ENCODE peak calls at places on chromosomes 12 and 14, in nine cellular contexts. C is iris pigment epithelial cell, N is fibroblast of mammary gland, K is IMR-90, S is NCI-H1092, X is Right ventricle myocardium superior, A is RWPE1, Q is Caco-2, V is endothelial cell. Z is an unnamed sample.

GRCh38 chr12:52847335-52848102 is 1.3 kb downstream of the KRT78 start:
- DNase-seq in K (no peak), V (no peak), A (peak; percentile 42), X (no peak), Q (no peak), S (no peak), C (peak; percentile 22), N (peak; percentile 14), Z (no peak)

GRCh38 chr12:99138397-99138796 is 493.3 kb downstream of the APAF1 start:
- DNase-seq in V (no peak), N (no peak), S (no peak), X (no peak), K (no peak), A (no peak), Q (no peak), C (no peak), Z (no peak)

GRCh38 chr12:97837401-97837800 is 374.8 kb downstream of the RMST start:
- DNase-seq in S (no peak), X (no peak), Q (peak; percentile 37), N (peak; percentile 84), V (no peak), A (peak; percentile 13), C (peak; percentile 37), K (no peak), Z (no peak)

GRCh38 chr14:87155850-87156491 is 837.0 kb downstream of the GALC start:
- DNase-seq in K (no peak), S (no peak), A (no peak), N (no peak), Q (no peak), X (no peak), V (no peak), C (no peak), Z (no peak)

GRCh38 chr12:117875652-117876491 is 92.9 kb downstream of the KSR2 start:
- DNase-seq in S (peak; percentile 69), V (peak; percentile 88), N (no peak), X (peak; percentile 46), Q (no peak), K (peak; percentile 3), A (no peak), C (peak; percentile 37), Z (no peak)

GRCh38 chr12:58765076-58765475 is 155.2 kb downstream of the LRIG3 start:
- DNase-seq in A (no peak), S (no peak), X (no peak), Q (no peak), N (no peak), V (no peak), C (peak; percentile 19), K (no peak), Z (no peak)

GRCh38 chr12:58917699-58918334 is 2.5 kb downstream of the LRIG3 start:
- DNase-seq in S (no peak), N (no peak), C (no peak), A (no peak), X (no peak), V (no peak), Q (no peak), K (no peak), Z (no peak)

GRCh38 chr12:127025545-127025944 is 1241.4 kb upstream of the TMEM132C start:
- DNase-seq in Q (no peak), X (no peak), N (peak; percentile 1), V (no peak), C (no peak), K (no peak), A (peak; percentile 14), S (no peak), Z (no peak)

GRCh38 chr12:120833849-120834248 is 70.3 kb downstream of the SPPL3 start:
- DNase-seq in Q (no peak), N (peak; percentile 70), S (no peak), V (no peak), C (peak; percentile 80), K (peak; percentile 64), X (no peak), A (no peak), Z (no peak)

GRCh38 chr12:89390802-89391673 is 38.7 kb upstream of the DUSP6 start:
- DNase-seq in V (no peak), K (peak; percentile 90), S (no peak), Q (peak; percentile 70), C (peak; percentile 90), N (peak; percentile 82), A (no peak), X (no peak), Z (no peak)

GRCh38 chr12:101127521-101128219 is 82.4 kb downstream of the SLC5A8 start:
- DNase-seq in A (no peak), Q (no peak), X (no peak), K (peak; percentile 80), S (no peak), C (peak; percentile 67), N (peak; percentile 14), V (no peak), Z (no peak)

GRCh38 chr14:95290769-95291440 is 28.8 kb downstream of the CLMN start:
- DNase-seq in Q (no peak), N (no peak), A (peak; percentile 36), S (peak; percentile 74), C (no peak), K (no peak), X (peak; percentile 73), V (no peak), Z (no peak)

GRCh38 chr12:94289551-94290312 is 141.4 kb downstream of the PLXNC1 start:
- DNase-seq in S (no peak), X (peak; percentile 45), V (no peak), K (peak; percentile 75), N (peak; percentile 77), Q (no peak), C (peak; percentile 69), A (peak; percentile 17), Z (no peak)

GRCh38 chr12:54425696-54426095 is 6.6 kb upstream of the ITGA5 start:
- DNase-seq in N (peak; percentile 60), X (no peak), S (no peak), V (no peak), C (no peak), Q (no peak), A (no peak), K (no peak), Z (no peak)

GRCh38 chr14:30854492-30854891 is 19.9 kb upstream of the COCH start:
- DNase-seq in A (no peak), N (no peak), K (no peak), C (no peak), Q (no peak), S (no peak), X (no peak), V (no peak), Z (no peak)

GRCh38 chr14:72736348-72736747 is 157.6 kb downstream of the DPF3 start:
- DNase-seq in K (peak; percentile 83), S (no peak), A (peak; percentile 10), X (no peak), C (peak; percentile 87), N (peak; percentile 75), V (no peak), Q (no peak), Z (no peak)